ENCODE peak calls at places on chromosome 5, in four cellular contexts. One of them, this sample, is unnamed.

GRCh38 chr5:15286659-15287058 is 213.3 kb upstream of the FBXL7 start:
- DNase-seq in gastrocnemius medialis: no peak
- DNase-seq in osteocyte: no peak
- DNase-seq in WERI-Rb-1: peak
- DNase-seq in this sample: no peak

GRCh38 chr5:98109561-98110006 is 663.9 kb upstream of the RGMB start:
- DNase-seq in osteocyte: no peak
- DNase-seq in gastrocnemius medialis: no peak
- DNase-seq in WERI-Rb-1: no peak
- DNase-seq in this sample: no peak

GRCh38 chr5:72454996-72455395 is 52.2 kb downstream of the ZNF366 start:
- DNase-seq in gastrocnemius medialis: no peak
- DNase-seq in WERI-Rb-1: no peak
- DNase-seq in osteocyte: no peak
- DNase-seq in this sample: no peak

GRCh38 chr5:17105744-17106450 is 111.5 kb upstream of the BASP1 start:
- DNase-seq in osteocyte: no peak
- DNase-seq in gastrocnemius medialis: peak
- DNase-seq in WERI-Rb-1: no peak
- DNase-seq in this sample: no peak

GRCh38 chr5:134245101-134245604 is 19.3 kb upstream of the PPP2CA start:
- DNase-seq in osteocyte: no peak
- DNase-seq in WERI-Rb-1: peak
- DNase-seq in gastrocnemius medialis: no peak
- DNase-seq in this sample: no peak

GRCh38 chr5:146447734-146448380 is 724 bp downstream of the TCERG1 start:
- DNase-seq in WERI-Rb-1: peak
- DNase-seq in osteocyte: no peak
- DNase-seq in gastrocnemius medialis: no peak
- DNase-seq in this sample: no peak

GRCh38 chr5:32984851-32985250 is 273.7 kb downstream of the NPR3 start:
- DNase-seq in WERI-Rb-1: no peak
- DNase-seq in osteocyte: no peak
- DNase-seq in gastrocnemius medialis: no peak
- DNase-seq in this sample: no peak

GRCh38 chr5:50476549-50476948 is 35.5 kb upstream of the EMB start:
- DNase-seq in osteocyte: no peak
- DNase-seq in gastrocnemius medialis: no peak
- DNase-seq in WERI-Rb-1: no peak
- DNase-seq in this sample: no peak

GRCh38 chr5:74865799-74866652 is at the start of gene FAM169A:
- DNase-seq in WERI-Rb-1: peak
- DNase-seq in gastrocnemius medialis: no peak
- DNase-seq in osteocyte: no peak
- DNase-seq in this sample: peak

GRCh38 chr5:57499262-57500050 is 16.8 kb upstream of the ACTBL2 start:
- DNase-seq in gastrocnemius medialis: no peak
- DNase-seq in WERI-Rb-1: no peak
- DNase-seq in osteocyte: no peak
- DNase-seq in this sample: peak

GRCh38 chr5:85388752-85389151 is 1004.1 kb upstream of the EDIL3 start:
- DNase-seq in gastrocnemius medialis: no peak
- DNase-seq in osteocyte: no peak
- DNase-seq in WERI-Rb-1: no peak
- DNase-seq in this sample: no peak

GRCh38 chr5:6788956-6789649 is 75.9 kb downstream of the TENT4A start:
- DNase-seq in WERI-Rb-1: no peak
- DNase-seq in gastrocnemius medialis: no peak
- DNase-seq in osteocyte: peak
- DNase-seq in this sample: no peak
- TF ChIP-seq CTCF in WERI-Rb-1: peak
- TF ChIP-seq CTCF in gastrocnemius medialis: no peak
- TF ChIP-seq CTCF in osteocyte: no peak
- TF ChIP-seq CTCF in this sample: no peak

GRCh38 chr5:149951138-149951749 is 6.7 kb upstream of the PDE6A start:
- DNase-seq in WERI-Rb-1: no peak
- DNase-seq in gastrocnemius medialis: no peak
- DNase-seq in osteocyte: no peak
- DNase-seq in this sample: no peak
- TF ChIP-seq CTCF in WERI-Rb-1: no peak
- TF ChIP-seq CTCF in gastrocnemius medialis: no peak
- TF ChIP-seq CTCF in osteocyte: no peak
- TF ChIP-seq CTCF in this sample: no peak

GRCh38 chr5:141354900-141355469 is at the start of gene PCDHGA4:
- DNase-seq in WERI-Rb-1: no peak
- DNase-seq in gastrocnemius medialis: no peak
- DNase-seq in osteocyte: no peak
- DNase-seq in this sample: no peak
- TF ChIP-seq CTCF in WERI-Rb-1: peak
- TF ChIP-seq CTCF in gastrocnemius medialis: no peak
- TF ChIP-seq CTCF in osteocyte: no peak
- TF ChIP-seq CTCF in this sample: peak

GRCh38 chr5:140265845-140266244 is 37.1 kb downstream of the PFDN1 start:
- DNase-seq in osteocyte: no peak
- DNase-seq in gastrocnemius medialis: no peak
- DNase-seq in WERI-Rb-1: no peak
- DNase-seq in this sample: no peak

GRCh38 chr5:140270008-140270407 is 32.9 kb downstream of the PFDN1 start:
- DNase-seq in gastrocnemius medialis: no peak
- DNase-seq in WERI-Rb-1: no peak
- DNase-seq in osteocyte: no peak
- DNase-seq in this sample: no peak

GRCh38 chr5:140266471-140267200 is 36.3 kb downstream of the PFDN1 start:
- DNase-seq in gastrocnemius medialis: no peak
- DNase-seq in osteocyte: no peak
- DNase-seq in WERI-Rb-1: no peak
- DNase-seq in this sample: no peak

GRCh38 chr5:140267559-140268018 is 35.3 kb downstream of the PFDN1 start:
- DNase-seq in WERI-Rb-1: no peak
- DNase-seq in gastrocnemius medialis: no peak
- DNase-seq in osteocyte: no peak
- DNase-seq in this sample: no peak

GRCh38 chr5:140267201-140267540 is 35.7 kb downstream of the PFDN1 start:
- DNase-seq in gastrocnemius medialis: no peak
- DNase-seq in WERI-Rb-1: no peak
- DNase-seq in osteocyte: no peak
- DNase-seq in this sample: no peak
- TF ChIP-seq CTCF in gastrocnemius medialis: no peak
- TF ChIP-seq CTCF in WERI-Rb-1: no peak
- TF ChIP-seq CTCF in osteocyte: no peak
- TF ChIP-seq CTCF in this sample: no peak

GRCh38 chr5:169548315-169548714 is 35.3 kb upstream of the SPDL1 start:
- DNase-seq in WERI-Rb-1: no peak
- DNase-seq in osteocyte: no peak
- DNase-seq in gastrocnemius medialis: no peak
- DNase-seq in this sample: no peak
- TF ChIP-seq CTCF in WERI-Rb-1: no peak
- TF ChIP-seq CTCF in osteocyte: peak
- TF ChIP-seq CTCF in gastrocnemius medialis: no peak
- TF ChIP-seq CTCF in this sample: no peak

GRCh38 chr5:109650451-109650850 is 39.3 kb upstream of the MAN2A1 start:
- DNase-seq in gastrocnemius medialis: no peak
- DNase-seq in WERI-Rb-1: no peak
- DNase-seq in osteocyte: no peak
- DNase-seq in this sample: no peak
- TF ChIP-seq CTCF in gastrocnemius medialis: no peak
- TF ChIP-seq CTCF in WERI-Rb-1: no peak
- TF ChIP-seq CTCF in osteocyte: no peak
- TF ChIP-seq CTCF in this sample: no peak

GRCh38 chr5:78808818-78809217 is 160.2 kb upstream of the LHFPL2 start:
- DNase-seq in gastrocnemius medialis: no peak
- DNase-seq in osteocyte: no peak
- DNase-seq in WERI-Rb-1: no peak
- DNase-seq in this sample: no peak

GRCh38 chr5:78808380-78808779 is 159.8 kb upstream of the LHFPL2 start:
- DNase-seq in osteocyte: peak
- DNase-seq in WERI-Rb-1: no peak
- DNase-seq in gastrocnemius medialis: no peak
- DNase-seq in this sample: no peak

GRCh38 chr5:78811121-78811832 is 162.7 kb upstream of the LHFPL2 start:
- DNase-seq in WERI-Rb-1: no peak
- DNase-seq in gastrocnemius medialis: no peak
- DNase-seq in osteocyte: no peak
- DNase-seq in this sample: no peak

GRCh38 chr5:78810098-78810497 is 161.5 kb upstream of the LHFPL2 start:
- DNase-seq in osteocyte: no peak
- DNase-seq in WERI-Rb-1: no peak
- DNase-seq in gastrocnemius medialis: no peak
- DNase-seq in this sample: no peak

DNA sequence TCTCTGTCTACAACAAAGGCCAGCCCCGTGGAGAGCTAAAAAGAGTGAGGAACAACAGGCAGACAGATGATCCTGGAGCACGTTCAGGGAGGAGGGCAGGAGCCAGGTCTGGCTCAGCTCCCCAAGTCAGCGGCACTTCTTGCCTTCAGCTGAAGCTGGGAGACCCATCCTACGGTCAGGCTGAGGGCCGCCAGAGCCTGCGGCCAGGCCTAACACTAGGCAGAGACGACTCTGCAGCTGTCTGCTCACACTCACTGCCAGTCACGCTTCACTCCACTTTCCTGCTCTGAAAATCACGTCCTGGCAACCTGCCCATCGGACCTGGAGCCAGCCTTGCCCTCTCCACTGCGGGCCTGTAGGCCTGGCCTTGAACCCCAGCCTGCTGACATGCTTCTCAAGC is 160.9 kb upstream of the LHFPL2 start:
- DNase-seq in osteocyte: no peak
- DNase-seq in WERI-Rb-1: no peak
- DNase-seq in gastrocnemius medialis: no peak
- DNase-seq in this sample: no peak
- TF ChIP-seq CTCF in osteocyte: no peak
- TF ChIP-seq CTCF in WERI-Rb-1: no peak
- TF ChIP-seq CTCF in gastrocnemius medialis: no peak
- TF ChIP-seq CTCF in this sample: no peak

GRCh38 chr5:143116817-143117216 is 286.7 kb downstream of the NR3C1 start:
- DNase-seq in WERI-Rb-1: no peak
- DNase-seq in osteocyte: no peak
- DNase-seq in gastrocnemius medialis: no peak
- DNase-seq in this sample: no peak

GRCh38 chr5:143119881-143120341 is 283.6 kb downstream of the NR3C1 start:
- DNase-seq in gastrocnemius medialis: no peak
- DNase-seq in osteocyte: no peak
- DNase-seq in WERI-Rb-1: no peak
- DNase-seq in this sample: no peak

GRCh38 chr5:143117821-143118220 is 285.7 kb downstream of the NR3C1 start:
- DNase-seq in osteocyte: no peak
- DNase-seq in gastrocnemius medialis: no peak
- DNase-seq in WERI-Rb-1: no peak
- DNase-seq in this sample: no peak

GRCh38 chr5:143119301-143119769 is 284.2 kb downstream of the NR3C1 start:
- DNase-seq in WERI-Rb-1: no peak
- DNase-seq in gastrocnemius medialis: no peak
- DNase-seq in osteocyte: no peak
- DNase-seq in this sample: no peak

GRCh38 chr5:143118222-143118621 is 285.3 kb downstream of the NR3C1 start:
- DNase-seq in gastrocnemius medialis: no peak
- DNase-seq in WERI-Rb-1: no peak
- DNase-seq in osteocyte: no peak
- DNase-seq in this sample: no peak
- TF ChIP-seq CTCF in gastrocnemius medialis: no peak
- TF ChIP-seq CTCF in WERI-Rb-1: no peak
- TF ChIP-seq CTCF in osteocyte: no peak
- TF ChIP-seq CTCF in this sample: no peak

GRCh38 chr5:11046160-11046559 is 285.1 kb upstream of the DAP start:
- DNase-seq in gastrocnemius medialis: no peak
- DNase-seq in WERI-Rb-1: peak
- DNase-seq in osteocyte: no peak
- DNase-seq in this sample: no peak
- TF ChIP-seq CTCF in gastrocnemius medialis: no peak
- TF ChIP-seq CTCF in WERI-Rb-1: peak
- TF ChIP-seq CTCF in osteocyte: no peak
- TF ChIP-seq CTCF in this sample: peak

GRCh38 chr5:180541710-180542109 is 47.5 kb downstream of the CNOT6 start:
- DNase-seq in gastrocnemius medialis: no peak
- DNase-seq in WERI-Rb-1: no peak
- DNase-seq in osteocyte: no peak
- DNase-seq in this sample: no peak
- TF ChIP-seq CTCF in gastrocnemius medialis: no peak
- TF ChIP-seq CTCF in WERI-Rb-1: no peak
- TF ChIP-seq CTCF in osteocyte: no peak
- TF ChIP-seq CTCF in this sample: no peak

This sample was measured in GM10248.